ENCODE peak calls at places on chromosomes 12 and 14, in five cellular contexts. One of them, this sample, is unnamed.

GRCh38 chr14:104277416-104278213 is 139.2 kb downstream of the KIF26A start:
- DNase-seq in heart right ventricle: no peak
- DNase-seq in ELF-1: no peak
- DNase-seq in activated CD4-positive, alpha-beta T cell treated with anti-CD3 and anti-CD28 coated beads, Interleukin-2, amount 10 ng/mL, durations not matched to agents 7 days and 5 days: no peak
- DNase-seq in GM04504: no peak
- DNase-seq in this sample: no peak

GRCh38 chr12:53181935-53182334 is 1.2 kb upstream of the CSAD start:
- DNase-seq in heart right ventricle: no peak
- DNase-seq in ELF-1: no peak
- DNase-seq in activated CD4-positive, alpha-beta T cell treated with anti-CD3 and anti-CD28 coated beads, Interleukin-2, amount 10 ng/mL, durations not matched to agents 7 days and 5 days: no peak
- DNase-seq in GM04504: no peak
- DNase-seq in this sample: no peak

GRCh38 chr14:23623962-23624361 is 12.2 kb upstream of the DHRS2 start:
- DNase-seq in heart right ventricle: no peak
- DNase-seq in ELF-1: no peak
- DNase-seq in activated CD4-positive, alpha-beta T cell treated with anti-CD3 and anti-CD28 coated beads, Interleukin-2, amount 10 ng/mL, durations not matched to agents 7 days and 5 days: no peak
- DNase-seq in GM04504: no peak
- DNase-seq in this sample: no peak

GRCh38 chr14:72341686-72342085 is 409.5 kb downstream of the RGS6 start:
- DNase-seq in heart right ventricle: no peak
- DNase-seq in ELF-1: no peak
- DNase-seq in activated CD4-positive, alpha-beta T cell treated with anti-CD3 and anti-CD28 coated beads, Interleukin-2, amount 10 ng/mL, durations not matched to agents 7 days and 5 days: no peak
- DNase-seq in GM04504: no peak
- DNase-seq in this sample: no peak

GRCh38 chr14:56120091-56120632 is 2.0 kb downstream of the PELI2 start:
- DNase-seq in heart right ventricle: peak; percentile 8
- DNase-seq in ELF-1: no peak
- DNase-seq in activated CD4-positive, alpha-beta T cell treated with anti-CD3 and anti-CD28 coated beads, Interleukin-2, amount 10 ng/mL, durations not matched to agents 7 days and 5 days: no peak
- DNase-seq in GM04504: no peak
- DNase-seq in this sample: no peak

GRCh38 chr12:119229837-119230236 is 51.1 kb downstream of the HSPB8 start:
- DNase-seq in heart right ventricle: peak; percentile 51
- DNase-seq in ELF-1: peak; percentile 87
- DNase-seq in activated CD4-positive, alpha-beta T cell treated with anti-CD3 and anti-CD28 coated beads, Interleukin-2, amount 10 ng/mL, durations not matched to agents 7 days and 5 days: no peak
- DNase-seq in GM04504: no peak
- DNase-seq in this sample: no peak

GRCh38 chr12:57152408-57153038 is 5.1 kb upstream of the LRP1-AS start:
- DNase-seq in heart right ventricle: no peak
- DNase-seq in ELF-1: no peak
- DNase-seq in activated CD4-positive, alpha-beta T cell treated with anti-CD3 and anti-CD28 coated beads, Interleukin-2, amount 10 ng/mL, durations not matched to agents 7 days and 5 days: no peak
- DNase-seq in GM04504: no peak
- DNase-seq in this sample: no peak

GRCh38 chr14:63046339-63047268 is 1.3 kb upstream of the KCNH5 start:
- DNase-seq in heart right ventricle: no peak
- DNase-seq in ELF-1: peak; percentile 9
- DNase-seq in activated CD4-positive, alpha-beta T cell treated with anti-CD3 and anti-CD28 coated beads, Interleukin-2, amount 10 ng/mL, durations not matched to agents 7 days and 5 days: no peak
- DNase-seq in GM04504: no peak
- DNase-seq in this sample: no peak